ENCODE peak calls at places on chromosomes 16 and 17, in seven cellular contexts. X is CD8-positive, alpha-beta T cell; E is H9; U is lower leg skin; J is MCF 10A; G is AG09309; Y is BJ. H is an unnamed sample.

GRCh38 chr17:2191785-2192184 is 111.8 kb downstream of the SMG6 start:
- DNase-seq in X (no peak), E (no peak), U (no peak), J (no peak), G (no peak), Y (no peak), H (no peak)

GRCh38 chr16:31248344-31248743 is 11.4 kb upstream of the ITGAM start:
- DNase-seq in X (no peak), E (no peak), U (no peak), J (no peak), G (no peak), Y (no peak), H (no peak)

GRCh38 chr16:81296631-81297030 is 18.1 kb upstream of the GAN start:
- DNase-seq in X (no peak), E (no peak), U (peak), J (no peak), G (no peak), Y (no peak), H (no peak)

GRCh38 chr16:56824335-56824734 is 40.7 kb upstream of the SLC12A3 start:
- DNase-seq in X (no peak), E (no peak), U (no peak), J (no peak), G (no peak), Y (no peak), H (no peak)

GRCh38 chr17:41957869-41958231 is 8.7 kb upstream of the CNP start:
- DNase-seq in X (no peak), E (no peak), U (no peak), J (no peak), G (no peak), Y (no peak), H (no peak)

GRCh38 chr17:66715076-66715675 is 119.7 kb upstream of the CACNG5 start:
- DNase-seq in X (no peak), E (peak), U (peak), J (no peak), G (no peak), Y (no peak), H (no peak)

GRCh38 chr17:81050645-81051625 is 16.0 kb downstream of the BAIAP2 start:
- DNase-seq in X (no peak), E (no peak), U (no peak), J (peak), G (no peak), Y (no peak), H (no peak)

GRCh38 chr17:12041316-12041715 is 20.6 kb downstream of the MAP2K4 start:
- DNase-seq in X (no peak), E (no peak), U (no peak), J (peak), G (peak), Y (peak), H (peak)

GRCh38 chr17:2238432-2239169 is 65.0 kb downstream of the SMG6 start:
- DNase-seq in X (no peak), E (no peak), U (no peak), J (no peak), G (no peak), Y (no peak), H (no peak)

GRCh38 chr16:83714286-83714685 is 93.5 kb upstream of the HSBP1 start:
- DNase-seq in X (no peak), E (no peak), U (no peak), J (no peak), G (no peak), Y (no peak), H (no peak)

GRCh38 chr17:18246880-18247612 is 11.5 kb downstream of the FLII start:
- DNase-seq in X (no peak), E (peak), U (peak), J (no peak), G (no peak), Y (no peak), H (no peak)

GRCh38 chr16:28283798-28284577 is 8.3 kb upstream of the SBK1 start:
- DNase-seq in X (no peak), E (peak), U (no peak), J (no peak), G (no peak), Y (no peak), H (no peak)

GRCh38 chr17:1490643-1491405 is 1.7 kb downstream of the MYO1C start:
- DNase-seq in X (peak), E (peak), U (peak), J (peak), G (no peak), Y (no peak), H (no peak)

GRCh38 chr17:58172369-58173071 is 5.7 kb downstream of the OR4D2 start:
- DNase-seq in X (peak), E (peak), U (no peak), J (peak), G (no peak), Y (no peak), H (no peak)
- TF ChIP-seq CTCF in X (peak), E (peak), U (no peak), J (peak), G (peak), Y (peak), H (peak)

DNA sequence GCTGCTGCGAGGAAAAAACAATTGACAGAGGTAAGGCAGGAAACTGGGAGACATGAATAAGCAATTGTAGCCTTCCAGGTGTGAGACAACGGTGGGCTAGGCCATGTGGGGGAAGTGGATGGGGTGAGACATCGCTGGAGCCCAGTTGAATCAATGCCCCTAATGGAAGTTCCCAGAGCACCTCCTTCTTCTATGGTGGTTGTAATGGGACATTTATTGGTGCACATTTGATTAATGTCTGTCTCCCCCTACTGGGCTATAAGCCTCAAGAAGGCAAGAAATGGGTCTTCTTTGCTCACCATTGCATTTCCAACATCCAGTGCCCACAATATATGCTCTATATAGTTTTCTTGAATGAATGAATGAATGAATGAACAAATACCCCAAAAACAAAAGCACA is 22.7 kb upstream of the CD300E start:
- DNase-seq in X (no peak), E (no peak), U (peak), J (peak), G (no peak), Y (no peak), H (no peak)
- TF ChIP-seq CTCF in X (no peak), E (peak), U (no peak), J (peak), G (no peak), Y (no peak), H (peak)

GRCh38 chr17:5793157-5793556 is 208.8 kb upstream of the NLRP1 start:
- DNase-seq in X (no peak), E (no peak), U (peak), J (no peak), G (no peak), Y (no peak), H (no peak)
- TF ChIP-seq CTCF in X (no peak), E (peak), U (no peak), J (peak), G (no peak), Y (peak), H (peak)

GRCh38 chr17:64534187-64534586 is 27.4 kb downstream of the CEP95 start:
- DNase-seq in X (no peak), E (no peak), U (no peak), J (peak), G (no peak), Y (no peak), H (no peak)
- TF ChIP-seq CTCF in X (no peak), E (no peak), U (no peak), J (no peak), G (peak), Y (peak), H (peak)

GRCh38 chr16:58853830-58854229 is 119.7 kb upstream of the GOT2 start:
- DNase-seq in X (no peak), E (no peak), U (no peak), J (no peak), G (no peak), Y (no peak), H (no peak)

GRCh38 chr16:58848662-58849002 is 114.5 kb upstream of the GOT2 start:
- DNase-seq in X (no peak), E (no peak), U (no peak), J (no peak), G (no peak), Y (no peak), H (no peak)

GRCh38 chr16:58847902-58848661 is 114.0 kb upstream of the GOT2 start:
- DNase-seq in X (no peak), E (no peak), U (no peak), J (no peak), G (no peak), Y (peak), H (no peak)

GRCh38 chr16:58850627-58851024 is 116.5 kb upstream of the GOT2 start:
- DNase-seq in X (no peak), E (no peak), U (no peak), J (no peak), G (no peak), Y (no peak), H (no peak)

GRCh38 chr16:58850019-58850626 is 116.0 kb upstream of the GOT2 start:
- DNase-seq in X (no peak), E (no peak), U (no peak), J (no peak), G (no peak), Y (no peak), H (no peak)
- TF ChIP-seq CTCF in X (no peak), E (no peak), U (no peak), J (no peak), G (no peak), Y (no peak), H (no peak)

GRCh38 chr17:28247671-28248556 is 71.1 kb upstream of the TMEM97 start:
- DNase-seq in X (no peak), E (peak), U (peak), J (no peak), G (no peak), Y (no peak), H (no peak)
- TF ChIP-seq CTCF in X (no peak), E (peak), U (no peak), J (no peak), G (no peak), Y (no peak), H (peak)

GRCh38 chr16:90010676-90011075 is 8.6 kb downstream of the DBNDD1 start:
- DNase-seq in X (no peak), E (no peak), U (no peak), J (no peak), G (no peak), Y (no peak), H (no peak)

GRCh38 chr16:90011908-90012501 is 7.3 kb downstream of the DBNDD1 start:
- DNase-seq in X (no peak), E (no peak), U (no peak), J (no peak), G (no peak), Y (no peak), H (no peak)

GRCh38 chr16:90012978-90013745 is 6.1 kb downstream of the DBNDD1 start:
- DNase-seq in X (no peak), E (no peak), U (no peak), J (no peak), G (no peak), Y (no peak), H (no peak)

GRCh38 chr16:90009172-90009899 is 9.9 kb downstream of the DBNDD1 start:
- DNase-seq in X (no peak), E (no peak), U (no peak), J (no peak), G (no peak), Y (no peak), H (no peak)

GRCh38 chr16:90011196-90011819 is 7.9 kb downstream of the DBNDD1 start:
- DNase-seq in X (no peak), E (no peak), U (no peak), J (no peak), G (no peak), Y (no peak), H (no peak)
- TF ChIP-seq CTCF in X (no peak), E (no peak), U (no peak), J (no peak), G (no peak), Y (no peak), H (no peak)

H was measured in HFF-Myc.